ENCODE peak calls at places on chromosomes 7 and 10, in six cellular contexts. P, Q, U, E, Y and N are unnamed samples.

GRCh38 chr7:104271948-104272347 is 56.5 kb upstream of the LHFPL3 start:
- DNase-seq in U (no peak), E (no peak), Y (no peak), Q (no peak), P (no peak), N (no peak)

GRCh38 chr7:29610031-29610490 is 46.4 kb downstream of the PRR15 start:
- DNase-seq in P (no peak), E (no peak), U (no peak), Y (no peak), Q (no peak), N (no peak)

GRCh38 chr10:11715815-11716494 is 26.2 kb upstream of the ECHDC3 start:
- DNase-seq in P (no peak), Q (peak), Y (no peak), U (peak), E (no peak), N (peak)

GRCh38 chr7:105996860-105997737 is 34.0 kb downstream of the CDHR3 start:
- DNase-seq in U (no peak), Y (no peak), E (no peak), P (no peak), Q (peak), N (no peak)

GRCh38 chr7:143499246-143499645 is 21.6 kb downstream of the TAS2R41 start:
- DNase-seq in E (no peak), Q (no peak), U (peak), Y (no peak), P (peak), N (no peak)

GRCh38 chr7:148700693-148701092 is 2.0 kb downstream of the CUL1 start:
- DNase-seq in P (peak), Q (no peak), U (peak), Y (no peak), E (peak), N (no peak)

GRCh38 chr10:74231375-74231774 is 80.4 kb downstream of the ADK start:
- DNase-seq in E (peak), U (no peak), P (peak), Y (no peak), Q (no peak), N (no peak)

GRCh38 chr10:33143160-33143728 is 185.2 kb upstream of the ITGB1 start:
- DNase-seq in E (no peak), U (no peak), Y (no peak), Q (no peak), P (peak), N (no peak)

DNA sequence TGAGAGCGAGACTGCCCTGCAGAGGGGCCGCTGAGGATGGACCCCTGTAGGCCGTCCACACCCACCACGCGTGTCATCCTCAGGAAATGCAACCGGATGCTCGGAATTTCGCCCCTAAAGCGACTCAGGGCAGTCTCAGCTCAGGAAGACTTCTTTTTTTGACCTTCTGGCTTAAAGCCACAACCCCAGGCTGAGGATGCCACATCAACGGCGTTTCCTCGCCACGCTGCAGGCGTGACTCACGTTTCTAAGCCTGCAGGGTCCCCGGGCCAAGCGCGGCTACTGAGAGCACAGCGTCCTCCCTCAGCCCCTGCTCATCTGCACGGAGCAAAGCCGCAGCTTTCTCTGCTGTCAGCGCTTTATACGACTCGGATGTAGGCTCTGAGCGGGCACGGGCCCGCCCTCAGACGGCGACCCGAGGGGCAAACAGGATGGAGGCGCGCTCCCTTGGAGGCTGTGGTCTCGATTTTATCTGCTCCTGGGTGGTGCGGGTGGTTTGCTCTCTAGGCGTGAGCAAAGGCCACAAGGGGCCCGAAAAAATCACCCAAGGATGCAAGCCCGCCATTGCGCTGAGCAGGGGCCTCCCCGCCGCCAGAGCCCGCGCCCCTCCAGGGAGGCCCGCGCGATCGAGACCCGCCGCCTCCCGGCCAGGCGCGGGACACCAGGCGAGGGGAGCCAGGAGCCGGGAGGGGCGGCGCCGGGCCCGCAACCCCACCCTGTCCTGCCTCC is 726 bp upstream of the INSIG1 start:
- DNase-seq in E (peak), Y (peak), P (peak), Q (peak), U (peak), N (peak)
- TF ChIP-seq CTCF in E (no peak), Y (peak), P (peak), Q (no peak), U (no peak), N (peak)

GRCh38 chr10:86110156-86110786 is 256.3 kb downstream of the GRID1 start:
- DNase-seq in P (no peak), E (no peak), Q (no peak), U (no peak), Y (no peak), N (no peak)
- TF ChIP-seq CTCF in P (no peak), E (no peak), Q (no peak), U (no peak), Y (no peak), N (no peak)

GRCh38 chr7:35800718-35801391 is at the start of gene SEPTIN7:
- DNase-seq in P (peak), E (peak), Y (peak), Q (peak), U (peak), N (peak)

GRCh38 chr7:35802649-35803048 is 1.8 kb downstream of the SEPTIN7 start:
- DNase-seq in E (no peak), P (peak), U (peak), Q (no peak), Y (no peak), N (no peak)

GRCh38 chr7:35801392-35802101 is 690 bp downstream of the SEPTIN7 start:
- DNase-seq in U (peak), E (peak), P (peak), Q (peak), Y (peak), N (peak)

GRCh38 chr7:35799846-35800717 is 775 bp upstream of the SEPTIN7 start:
- DNase-seq in P (peak), Y (peak), U (peak), Q (peak), E (peak), N (peak)

DNA sequence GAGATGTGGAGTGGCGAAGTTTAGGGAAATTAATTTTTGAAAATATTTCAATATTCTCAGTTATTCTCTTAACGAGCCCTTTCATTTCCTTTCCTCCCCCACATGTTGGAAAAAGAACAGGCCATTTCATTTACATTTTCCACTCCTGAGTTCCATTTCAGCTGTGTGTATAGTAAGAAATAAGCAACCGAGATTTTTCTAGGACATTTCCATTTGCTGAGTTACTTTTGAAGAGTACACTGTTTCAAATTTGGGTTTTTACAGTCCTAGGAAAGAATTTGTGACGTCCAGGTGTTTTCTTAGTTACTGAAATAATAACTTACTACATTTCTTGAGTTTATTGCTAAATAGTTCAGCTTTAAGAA is 1.2 kb downstream of the SEPTIN7 start:
- DNase-seq in U (no peak), Q (no peak), E (no peak), P (no peak), Y (no peak), N (no peak)
- TF ChIP-seq CTCF in U (no peak), Q (no peak), E (no peak), P (no peak), Y (no peak), N (no peak)

GRCh38 chr7:142375710-142376313 is 118.0 kb upstream of the PRSS58 start:
- DNase-seq in P (peak), E (no peak), Q (no peak), Y (no peak), U (no peak), N (no peak)
- TF ChIP-seq CTCF in P (peak), E (no peak), Q (no peak), Y (no peak), U (no peak), N (no peak)

GRCh38 chr7:555551-556160 is 36.0 kb upstream of the PDGFA start:
- DNase-seq in U (no peak), P (no peak), Y (no peak), E (no peak), Q (no peak), N (no peak)
- TF ChIP-seq CTCF in U (no peak), P (no peak), Y (no peak), E (no peak), Q (no peak), N (no peak)

DNA sequence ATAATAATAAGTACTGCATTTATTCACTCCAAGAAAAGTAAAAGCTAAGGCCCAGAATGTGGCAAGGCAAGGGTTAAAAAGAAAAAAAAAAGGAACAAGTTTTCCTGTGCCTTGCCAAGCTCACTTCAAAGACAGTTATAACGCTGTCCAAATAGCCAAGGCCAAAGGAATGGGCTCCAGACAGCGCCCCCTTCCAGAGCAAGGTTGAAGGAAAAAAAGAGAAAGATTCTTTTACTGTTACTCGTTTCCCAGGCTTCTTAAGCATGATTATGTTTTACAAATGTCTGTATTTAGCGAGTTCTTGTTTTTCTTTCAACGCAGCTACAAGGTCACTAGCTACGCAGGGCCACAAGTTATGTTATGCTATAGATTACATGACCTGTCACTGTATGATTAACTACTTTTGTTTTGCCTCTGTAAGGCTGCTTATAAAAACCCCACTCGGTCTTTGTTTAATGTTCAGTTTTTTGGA is 9.1 kb upstream of the EIF4H start:
- DNase-seq in Y (no peak), U (no peak), P (peak), Q (no peak), E (peak), N (no peak)
- TF ChIP-seq CTCF in Y (no peak), U (no peak), P (peak), Q (no peak), E (peak), N (peak)

GRCh38 chr7:99500637-99501009 is 542 bp upstream of the ZNF394 start:
- DNase-seq in P (no peak), Q (no peak), E (no peak), Y (no peak), U (no peak), N (no peak)

GRCh38 chr7:99499356-99499712 is 747 bp downstream of the ZNF394 start:
- DNase-seq in Y (no peak), E (no peak), P (no peak), U (no peak), Q (no peak), N (no peak)

GRCh38 chr7:99498546-99498944 is 1.5 kb downstream of the ZNF394 start:
- DNase-seq in P (no peak), Y (no peak), U (no peak), E (no peak), Q (no peak), N (no peak)

GRCh38 chr7:99497771-99498545 is 2.1 kb downstream of the ZNF394 start:
- DNase-seq in Q (no peak), P (no peak), Y (no peak), E (no peak), U (no peak), N (no peak)

GRCh38 chr7:99499713-99500636 is at the start of gene ZNF394:
- DNase-seq in E (peak), U (peak), P (peak), Q (peak), Y (peak), N (peak)
- TF ChIP-seq CTCF in E (no peak), U (no peak), P (no peak), Q (no peak), Y (no peak), N (no peak)

GRCh38 chr7:119483364-119483763 is 789.6 kb upstream of the KCND2 start:
- DNase-seq in U (no peak), Q (no peak), P (no peak), E (no peak), Y (no peak), N (no peak)

GRCh38 chr7:119482671-119483070 is 790.3 kb upstream of the KCND2 start:
- DNase-seq in Y (no peak), Q (no peak), E (no peak), U (no peak), P (no peak), N (no peak)

GRCh38 chr7:119482209-119482608 is 790.8 kb upstream of the KCND2 start:
- DNase-seq in P (no peak), Y (no peak), U (no peak), E (peak), Q (peak), N (no peak)
- TF ChIP-seq CTCF in P (no peak), Y (no peak), U (no peak), E (no peak), Q (peak), N (no peak)

GRCh38 chr10:24396396-24396795 is 187.5 kb downstream of the KIAA1217 start:
- DNase-seq in U (no peak), P (no peak), Q (no peak), Y (no peak), E (peak), N (no peak)

GRCh38 chr10:24393206-24393605 is 184.3 kb downstream of the KIAA1217 start:
- DNase-seq in Q (no peak), U (no peak), P (no peak), E (no peak), Y (no peak), N (no peak)

GRCh38 chr10:24397662-24398061 is 188.7 kb downstream of the KIAA1217 start:
- DNase-seq in P (no peak), Y (no peak), U (no peak), Q (no peak), E (no peak), N (no peak)

GRCh38 chr10:24390746-24391145 is 181.8 kb downstream of the KIAA1217 start:
- DNase-seq in Q (no peak), U (no peak), E (no peak), Y (no peak), P (peak), N (no peak)

DNA sequence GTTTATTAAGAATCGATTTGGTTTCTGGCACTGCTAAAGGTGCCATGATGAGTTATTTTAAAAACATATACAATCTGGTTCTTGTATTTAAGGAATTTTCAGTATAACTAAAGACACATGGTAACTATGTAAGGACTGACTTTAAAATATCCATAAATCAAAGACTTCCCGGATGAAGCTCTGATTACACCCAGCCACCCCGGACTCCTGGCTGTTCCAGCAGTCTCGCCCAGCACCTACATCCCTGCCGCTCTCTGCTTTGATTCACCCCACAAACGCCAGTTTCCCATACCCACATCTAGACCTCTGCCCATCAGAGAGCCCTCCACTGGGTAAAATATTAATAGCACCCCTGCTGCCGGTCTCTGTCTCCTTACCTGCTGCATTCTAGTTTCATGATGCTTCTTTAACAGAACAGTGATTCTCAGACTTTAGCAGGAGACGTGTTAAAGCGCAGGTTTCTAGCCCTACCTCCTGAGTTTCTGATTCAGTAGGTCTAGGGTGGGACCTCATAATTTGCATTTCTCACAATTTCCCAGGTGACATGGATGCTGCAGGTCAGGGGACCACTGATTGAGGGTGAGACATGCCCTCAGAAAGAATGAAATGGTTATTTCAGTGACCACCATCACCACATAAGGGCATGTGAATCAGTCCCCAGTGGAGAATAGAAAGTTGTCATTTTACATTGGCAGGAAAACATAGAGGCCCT is 185.7 kb downstream of the KIAA1217 start:
- DNase-seq in Q (no peak), Y (no peak), U (no peak), E (no peak), P (no peak), N (no peak)
- TF ChIP-seq CTCF in Q (no peak), Y (no peak), U (no peak), E (no peak), P (no peak), N (no peak)

DNA sequence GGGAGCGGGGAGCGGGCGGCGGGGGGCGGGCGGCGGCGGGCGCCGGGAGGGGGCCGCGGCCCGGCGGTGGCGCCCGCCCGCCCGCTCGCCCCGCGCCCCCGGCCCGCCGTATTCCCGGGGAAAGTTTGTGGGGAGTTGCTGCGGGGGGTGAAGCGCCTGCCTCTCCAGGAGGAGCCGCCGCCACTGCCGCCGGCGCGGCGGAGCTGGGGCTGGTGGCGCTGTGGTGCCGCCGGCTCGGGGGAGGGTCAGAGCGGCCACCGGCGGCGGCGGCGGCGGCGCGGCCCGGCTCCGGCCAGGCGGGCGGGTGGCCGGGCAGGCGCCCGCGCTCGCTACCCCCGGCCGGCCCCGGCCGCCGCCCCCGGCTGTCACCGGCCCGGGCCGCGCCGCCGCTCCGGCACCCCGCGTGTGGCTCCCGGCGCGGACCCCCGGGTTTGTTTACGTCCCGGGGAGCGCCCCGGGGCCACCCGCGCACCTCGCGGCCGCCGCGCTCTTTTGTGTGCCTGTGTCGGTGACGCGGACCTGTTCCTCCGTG is 861 bp upstream of the CUX1 start:
- DNase-seq in E (peak), U (peak), Y (no peak), P (peak), Q (peak), N (peak)
- TF ChIP-seq CTCF in E (peak), U (no peak), Y (no peak), P (peak), Q (no peak), N (no peak)